ENCODE peak calls at places on chromosomes 7 and 10, in four cellular contexts. R, B, T and W are unnamed samples.
A peak's percentile ranks its signal among the peaks of the same experiment; 100 is the strongest.

GRCh38 chr10:110208614-110209398 is 1.4 kb downstream of the MXI1 start:
- DNase-seq in R (peak; percentile 46), B (no peak), T (peak; percentile 67), W (no peak)

GRCh38 chr7:6250364-6250833 is 22.0 kb downstream of the CYTH3 start:
- DNase-seq in R (no peak), B (no peak), T (no peak), W (no peak)

GRCh38 chr7:50310361-50310760 is 5.8 kb downstream of the IKZF1 start:
- DNase-seq in R (no peak), B (no peak), T (no peak), W (no peak)

GRCh38 chr7:36468361-36469140 is 78.9 kb downstream of the ANLN start:
- DNase-seq in R (no peak), B (no peak), T (no peak), W (no peak)

GRCh38 chr7:37440738-37441404 is 7.8 kb downstream of the ELMO1 start:
- DNase-seq in R (no peak), B (no peak), T (no peak), W (no peak)

GRCh38 chr10:31765546-31765945 is 163.1 kb downstream of the ARHGAP12 start:
- DNase-seq in R (no peak), B (no peak), T (no peak), W (no peak)

GRCh38 chr7:150941983-150942590 is 36.0 kb downstream of the KCNH2 start:
- DNase-seq in R (no peak), B (peak; percentile 73), T (no peak), W (peak; percentile 28)

GRCh38 chr7:3272691-3273141 is 28.3 kb upstream of the SDK1 start:
- DNase-seq in R (peak; percentile 96), B (no peak), T (peak; percentile 79), W (no peak)

GRCh38 chr7:102169651-102170416 is 116.8 kb upstream of the SH2B2 start:
- DNase-seq in R (peak; percentile 37), B (no peak), T (peak; percentile 68), W (no peak)

GRCh38 chr7:29248713-29249382 is 54.3 kb downstream of the CHN2 start:
- DNase-seq in R (no peak), B (no peak), T (no peak), W (no peak)

GRCh38 chr7:818031-818699 is 14.1 kb upstream of the SUN1 start:
- DNase-seq in R (peak; percentile 85), B (no peak), T (peak; percentile 58), W (no peak)

GRCh38 chr10:132519382-132520146 is 18.0 kb upstream of the INPP5A start:
- DNase-seq in R (no peak), B (no peak), T (no peak), W (peak; percentile 14)

GRCh38 chr10:122073508-122073907 is 84.5 kb downstream of the TACC2 start:
- DNase-seq in R (no peak), B (no peak), T (no peak), W (no peak)

GRCh38 chr7:16261654-16262053 is 159.7 kb downstream of the CRPPA start:
- DNase-seq in R (no peak), B (no peak), T (no peak), W (no peak)

GRCh38 chr7:45657890-45658715 is 83.9 kb downstream of the ADCY1 start:
- DNase-seq in R (no peak), B (no peak), T (no peak), W (no peak)

GRCh38 chr7:111903797-111904196 is 302.4 kb downstream of the DOCK4 start:
- DNase-seq in R (no peak), B (no peak), T (peak; percentile 20), W (no peak)

GRCh38 chr10:90890347-90890746 is 18.6 kb downstream of the RPP30 start:
- DNase-seq in R (peak; percentile 61), B (no peak), T (no peak), W (no peak)

GRCh38 chr7:19333706-19334105 is 188.5 kb upstream of the FERD3L start:
- DNase-seq in R (no peak), B (no peak), T (no peak), W (no peak)

GRCh38 chr10:107546239-107546638 is 381.7 kb upstream of the SORCS1 start:
- DNase-seq in R (peak; percentile 33), B (no peak), T (peak; percentile 84), W (peak; percentile 19)

DNA sequence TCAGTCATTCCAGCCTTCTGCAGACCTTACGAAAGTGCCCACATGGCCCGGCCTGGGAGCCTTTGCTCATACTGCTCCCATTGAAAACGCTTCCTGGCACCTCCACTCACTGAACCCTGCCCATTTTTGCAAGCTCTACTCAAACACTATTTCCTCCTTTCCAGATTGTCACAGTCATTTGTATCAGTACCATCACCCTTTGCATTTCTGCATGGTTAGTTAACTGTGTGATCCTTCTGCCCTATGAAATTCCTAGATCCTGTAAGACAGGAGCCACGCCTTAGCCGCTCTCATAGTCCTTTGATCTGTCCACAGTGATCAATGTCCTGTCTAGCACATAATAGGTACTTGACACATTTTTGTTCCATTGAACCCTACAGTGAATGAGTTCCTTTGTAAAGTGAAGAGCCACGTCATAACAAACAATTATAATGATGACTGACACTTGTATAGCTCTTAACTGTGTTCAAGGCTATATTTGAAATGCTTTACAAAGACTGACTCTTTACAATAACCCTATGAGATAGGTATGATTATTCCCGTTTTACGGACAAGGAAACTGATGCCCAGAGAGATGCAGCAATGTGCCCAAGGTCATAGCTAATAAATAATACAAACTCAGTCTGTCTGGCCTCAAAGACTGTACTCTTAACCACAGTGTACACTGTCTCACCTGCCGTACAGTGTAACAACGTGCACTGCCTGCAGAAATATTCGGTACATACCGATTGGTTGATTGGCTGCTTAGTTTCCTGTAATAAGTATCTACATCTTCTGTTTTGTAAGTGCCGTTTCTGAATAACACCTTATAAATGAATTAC is 16.6 kb upstream of the ITIH2 start:
- DNase-seq in R (no peak), B (no peak), T (no peak), W (no peak)
- H3K9ac ChIP-seq in R (no peak overlapping the region), B (no peak overlapping the region), T (peak overlapping the region; percentile 24), W (no peak overlapping the region)

GRCh38 chr10:102096449-102096848 is 23.7 kb downstream of the LDB1 start:
- DNase-seq in R (no peak), B (no peak), T (no peak), W (no peak)

GRCh38 chr10:102101152-102101551 is 19.0 kb downstream of the LDB1 start:
- DNase-seq in R (no peak), B (no peak), T (no peak), W (peak; percentile 18)

DNA sequence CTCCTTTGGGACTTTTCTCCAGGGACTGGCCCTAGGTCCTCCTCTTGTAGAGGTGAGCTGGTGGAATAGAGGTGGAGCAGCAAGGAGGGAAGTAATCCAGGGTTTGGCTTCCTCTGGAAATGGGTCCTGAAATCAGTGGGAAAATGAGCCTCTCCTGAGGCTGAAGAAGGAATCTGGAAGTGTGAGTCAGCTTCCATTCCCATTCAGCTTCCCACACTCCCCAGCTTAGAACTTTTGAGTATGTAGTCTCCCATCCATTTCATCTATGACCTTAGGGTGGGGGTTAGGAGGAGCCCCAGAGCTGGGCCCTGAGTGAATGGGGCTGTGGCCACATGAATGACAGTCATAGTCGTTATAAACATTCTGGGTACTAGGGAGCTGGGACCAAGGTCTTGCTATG is 17.7 kb downstream of the LDB1 start:
- DNase-seq in R (no peak), B (no peak), T (no peak), W (no peak)
- H4K8ac ChIP-seq in R (no peak overlapping the region), B (no peak overlapping the region), T (no peak overlapping the region), W (no peak overlapping the region)

GRCh38 chr7:99029481-99030144 is 114.3 kb downstream of the SMURF1 start:
- DNase-seq in R (peak; percentile 35), B (no peak), T (no peak), W (no peak)

GRCh38 chr7:99032928-99033327 is 111.0 kb downstream of the SMURF1 start:
- DNase-seq in R (no peak), B (no peak), T (no peak), W (no peak)

GRCh38 chr7:99030145-99030856 is 113.6 kb downstream of the SMURF1 start:
- DNase-seq in R (no peak), B (no peak), T (no peak), W (no peak)

GRCh38 chr7:99030951-99031350 is 113.0 kb downstream of the SMURF1 start:
- DNase-seq in R (no peak), B (no peak), T (no peak), W (no peak)

GRCh38 chr7:99031496-99031895 is 112.4 kb downstream of the SMURF1 start:
- DNase-seq in R (no peak), B (no peak), T (no peak), W (no peak)
- H3K4me1 ChIP-seq in R (no peaks in the 10 kb centered on the region), B (no peaks in the 10 kb centered on the region), T (peaks cover 10% of the 10 kb centered on the region), W (no peaks in the 10 kb centered on the region)

GRCh38 chr10:80444124-80444523 is 10.0 kb upstream of the TSPAN14 start:
- DNase-seq in R (no peak), B (no peak), T (no peak), W (no peak)

GRCh38 chr10:80444646-80445319 is 9.3 kb upstream of the TSPAN14 start:
- DNase-seq in R (peak; percentile 74), B (peak; percentile 65), T (peak; percentile 85), W (peak; percentile 80)

GRCh38 chr10:80441831-80442230 is 12.3 kb upstream of the TSPAN14 start:
- DNase-seq in R (no peak), B (no peak), T (no peak), W (no peak)

GRCh38 chr10:80443531-80443974 is 10.6 kb upstream of the TSPAN14 start:
- DNase-seq in R (no peak), B (peak; percentile 43), T (peak; percentile 62), W (peak; percentile 74)

DNA sequence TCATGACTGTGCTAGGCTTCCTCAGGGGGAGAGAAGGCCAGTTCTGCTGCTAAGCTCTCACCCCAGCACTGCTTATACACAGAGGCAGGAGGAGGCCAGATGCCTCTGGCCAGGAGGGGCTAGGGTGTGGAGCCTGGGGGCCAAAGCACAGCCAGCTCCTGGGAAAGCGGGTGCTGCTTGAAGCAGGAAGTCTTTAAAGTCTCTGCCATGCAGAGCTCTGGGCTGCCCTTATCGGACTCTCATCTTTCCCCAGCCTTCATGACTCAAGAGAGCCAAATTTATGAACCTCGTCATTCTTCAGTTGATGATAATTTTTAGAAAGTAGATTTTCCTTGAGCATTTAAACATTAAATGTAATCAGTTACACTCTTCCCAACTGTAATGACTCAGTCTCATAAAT is 11.2 kb upstream of the TSPAN14 start:
- DNase-seq in R (no peak), B (no peak), T (peak; percentile 38), W (no peak)
- H3K9ac ChIP-seq in R (no peak overlapping the region), B (no peak overlapping the region), T (no peak overlapping the region), W (no peak overlapping the region)

GRCh38 chr10:69226919-69227450 is 6.9 kb downstream of the HKDC1 start:
- DNase-seq in R (no peak), B (no peak), T (no peak), W (peak; percentile 81)

GRCh38 chr10:69229565-69229886 is 9.4 kb downstream of the HKDC1 start:
- DNase-seq in R (no peak), B (no peak), T (no peak), W (no peak)

GRCh38 chr10:69230128-69230527 is 10.0 kb downstream of the HKDC1 start:
- DNase-seq in R (no peak), B (no peak), T (no peak), W (no peak)

GRCh38 chr10:69225681-69226080 is 5.5 kb downstream of the HKDC1 start:
- DNase-seq in R (no peak), B (no peak), T (no peak), W (no peak)

GRCh38 chr10:69228151-69228550 is 8.0 kb downstream of the HKDC1 start:
- DNase-seq in R (no peak), B (no peak), T (no peak), W (no peak)
- H4K8ac ChIP-seq in R (no peak overlapping the region), B (no peak overlapping the region), T (no peak overlapping the region), W (no peak overlapping the region)

GRCh38 chr10:96832721-96833219 is 672 bp downstream of the LCOR start:
- DNase-seq in R (peak; percentile 67), B (peak; percentile 75), T (peak; percentile 79), W (no peak)
- H3K4me1 ChIP-seq in R (peaks cover 6% of the 10 kb centered on the region), B (no peaks in the 10 kb centered on the region), T (peaks cover 1% of the 10 kb centered on the region), W (no peaks in the 10 kb centered on the region)